ENCODE peak calls at places on chromosome 5, in ten cellular contexts. One of them, this sample, is unnamed.

GRCh38 chr5:39428639-39429038 is 3.9 kb upstream of the DAB2 start:
- DNase-seq in activated CD4-positive, alpha-beta T cell treated with anti-CD3 and anti-CD28 coated beads, Interleukin-2, amount 50 U/mL, for 1 hour: no peak
- DNase-seq in stimulated activated CD8-positive, alpha-beta memory T cell treated with anti-CD3 and anti-CD28 coated beads, Interleukin-2, amount 100 ng/mL, for 1 hour: no peak
- DNase-seq in HuH-7: no peak
- DNase-seq in body of pancreas: no peak
- DNase-seq in HT-29: no peak
- DNase-seq in stimulated activated naive CD4-positive, alpha-beta T cell: no peak
- DNase-seq in HFFc6: no peak
- DNase-seq in BJ: no peak
- DNase-seq in HL-60: no peak
- DNase-seq in this sample: no peak

GRCh38 chr5:131150408-131150807 is 14.6 kb downstream of the HINT1 start:
- DNase-seq in HFFc6: no peak
- DNase-seq in stimulated activated CD8-positive, alpha-beta memory T cell treated with anti-CD3 and anti-CD28 coated beads, Interleukin-2, amount 100 ng/mL, for 1 hour: no peak
- DNase-seq in BJ: no peak
- DNase-seq in activated CD4-positive, alpha-beta T cell treated with anti-CD3 and anti-CD28 coated beads, Interleukin-2, amount 50 U/mL, for 1 hour: no peak
- DNase-seq in HT-29: no peak
- DNase-seq in HL-60: no peak
- DNase-seq in HuH-7: no peak
- DNase-seq in body of pancreas: no peak
- DNase-seq in stimulated activated naive CD4-positive, alpha-beta T cell: no peak
- DNase-seq in this sample: no peak

GRCh38 chr5:124572973-124573372 is 173.5 kb downstream of the ZNF608 start:
- DNase-seq in activated CD4-positive, alpha-beta T cell treated with anti-CD3 and anti-CD28 coated beads, Interleukin-2, amount 50 U/mL, for 1 hour: no peak
- DNase-seq in BJ: no peak
- DNase-seq in HFFc6: no peak
- DNase-seq in stimulated activated naive CD4-positive, alpha-beta T cell: no peak
- DNase-seq in HuH-7: no peak
- DNase-seq in stimulated activated CD8-positive, alpha-beta memory T cell treated with anti-CD3 and anti-CD28 coated beads, Interleukin-2, amount 100 ng/mL, for 1 hour: no peak
- DNase-seq in body of pancreas: no peak
- DNase-seq in HL-60: no peak
- DNase-seq in HT-29: no peak
- DNase-seq in this sample: no peak

GRCh38 chr5:96601811-96602244 is 60.3 kb upstream of the CAST start:
- DNase-seq in stimulated activated CD8-positive, alpha-beta memory T cell treated with anti-CD3 and anti-CD28 coated beads, Interleukin-2, amount 100 ng/mL, for 1 hour: peak
- DNase-seq in HT-29: peak
- DNase-seq in body of pancreas: peak
- DNase-seq in HFFc6: peak
- DNase-seq in stimulated activated naive CD4-positive, alpha-beta T cell: peak
- DNase-seq in BJ: no peak
- DNase-seq in HuH-7: peak
- DNase-seq in HL-60: peak
- DNase-seq in activated CD4-positive, alpha-beta T cell treated with anti-CD3 and anti-CD28 coated beads, Interleukin-2, amount 50 U/mL, for 1 hour: peak
- DNase-seq in this sample: peak

GRCh38 chr5:122120957-122121356 is 8.4 kb upstream of the ZNF474 start:
- DNase-seq in stimulated activated CD8-positive, alpha-beta memory T cell treated with anti-CD3 and anti-CD28 coated beads, Interleukin-2, amount 100 ng/mL, for 1 hour: no peak
- DNase-seq in stimulated activated naive CD4-positive, alpha-beta T cell: no peak
- DNase-seq in BJ: no peak
- DNase-seq in activated CD4-positive, alpha-beta T cell treated with anti-CD3 and anti-CD28 coated beads, Interleukin-2, amount 50 U/mL, for 1 hour: no peak
- DNase-seq in body of pancreas: no peak
- DNase-seq in HL-60: peak
- DNase-seq in HFFc6: peak
- DNase-seq in HT-29: no peak
- DNase-seq in HuH-7: no peak
- DNase-seq in this sample: no peak

GRCh38 chr5:12659675-12660074 is 755.4 kb upstream of the CTNND2 start:
- DNase-seq in stimulated activated CD8-positive, alpha-beta memory T cell treated with anti-CD3 and anti-CD28 coated beads, Interleukin-2, amount 100 ng/mL, for 1 hour: no peak
- DNase-seq in HFFc6: no peak
- DNase-seq in BJ: no peak
- DNase-seq in body of pancreas: no peak
- DNase-seq in stimulated activated naive CD4-positive, alpha-beta T cell: no peak
- DNase-seq in HL-60: no peak
- DNase-seq in HT-29: no peak
- DNase-seq in HuH-7: no peak
- DNase-seq in activated CD4-positive, alpha-beta T cell treated with anti-CD3 and anti-CD28 coated beads, Interleukin-2, amount 50 U/mL, for 1 hour: no peak
- DNase-seq in this sample: no peak

GRCh38 chr5:164741376-164741775 is 1236.0 kb downstream of the MAT2B start:
- DNase-seq in stimulated activated CD8-positive, alpha-beta memory T cell treated with anti-CD3 and anti-CD28 coated beads, Interleukin-2, amount 100 ng/mL, for 1 hour: no peak
- DNase-seq in BJ: no peak
- DNase-seq in HFFc6: no peak
- DNase-seq in body of pancreas: no peak
- DNase-seq in HT-29: no peak
- DNase-seq in HL-60: no peak
- DNase-seq in stimulated activated naive CD4-positive, alpha-beta T cell: no peak
- DNase-seq in HuH-7: no peak
- DNase-seq in activated CD4-positive, alpha-beta T cell treated with anti-CD3 and anti-CD28 coated beads, Interleukin-2, amount 50 U/mL, for 1 hour: no peak
- DNase-seq in this sample: no peak

GRCh38 chr5:31753700-31754461 is 115.0 kb downstream of the PDZD2 start:
- DNase-seq in HuH-7: no peak
- DNase-seq in HT-29: no peak
- DNase-seq in HL-60: no peak
- DNase-seq in stimulated activated CD8-positive, alpha-beta memory T cell treated with anti-CD3 and anti-CD28 coated beads, Interleukin-2, amount 100 ng/mL, for 1 hour: no peak
- DNase-seq in stimulated activated naive CD4-positive, alpha-beta T cell: no peak
- DNase-seq in activated CD4-positive, alpha-beta T cell treated with anti-CD3 and anti-CD28 coated beads, Interleukin-2, amount 50 U/mL, for 1 hour: no peak
- DNase-seq in HFFc6: no peak
- DNase-seq in body of pancreas: no peak
- DNase-seq in BJ: no peak
- DNase-seq in this sample: no peak

GRCh38 chr5:122053181-122054109 is 24.6 kb downstream of the LOX start:
- DNase-seq in body of pancreas: peak
- DNase-seq in stimulated activated naive CD4-positive, alpha-beta T cell: no peak
- DNase-seq in BJ: no peak
- DNase-seq in HL-60: no peak
- DNase-seq in stimulated activated CD8-positive, alpha-beta memory T cell treated with anti-CD3 and anti-CD28 coated beads, Interleukin-2, amount 100 ng/mL, for 1 hour: no peak
- DNase-seq in activated CD4-positive, alpha-beta T cell treated with anti-CD3 and anti-CD28 coated beads, Interleukin-2, amount 50 U/mL, for 1 hour: no peak
- DNase-seq in HuH-7: no peak
- DNase-seq in HT-29: no peak
- DNase-seq in HFFc6: no peak
- DNase-seq in this sample: no peak

GRCh38 chr5:148909001-148909400 is 82.6 kb downstream of the ADRB2 start:
- DNase-seq in HL-60: no peak
- DNase-seq in stimulated activated naive CD4-positive, alpha-beta T cell: no peak
- DNase-seq in BJ: peak
- DNase-seq in activated CD4-positive, alpha-beta T cell treated with anti-CD3 and anti-CD28 coated beads, Interleukin-2, amount 50 U/mL, for 1 hour: no peak
- DNase-seq in body of pancreas: no peak
- DNase-seq in HFFc6: peak
- DNase-seq in stimulated activated CD8-positive, alpha-beta memory T cell treated with anti-CD3 and anti-CD28 coated beads, Interleukin-2, amount 100 ng/mL, for 1 hour: no peak
- DNase-seq in HuH-7: no peak
- DNase-seq in HT-29: no peak
- DNase-seq in this sample: no peak

GRCh38 chr5:131899686-131900085 is 45.8 kb downstream of the MEIKIN start:
- DNase-seq in HuH-7: no peak
- DNase-seq in HL-60: no peak
- DNase-seq in BJ: no peak
- DNase-seq in stimulated activated CD8-positive, alpha-beta memory T cell treated with anti-CD3 and anti-CD28 coated beads, Interleukin-2, amount 100 ng/mL, for 1 hour: no peak
- DNase-seq in HFFc6: no peak
- DNase-seq in body of pancreas: no peak
- DNase-seq in stimulated activated naive CD4-positive, alpha-beta T cell: no peak
- DNase-seq in HT-29: no peak
- DNase-seq in activated CD4-positive, alpha-beta T cell treated with anti-CD3 and anti-CD28 coated beads, Interleukin-2, amount 50 U/mL, for 1 hour: no peak
- DNase-seq in this sample: no peak

GRCh38 chr5:128036961-128037360 is 46.6 kb upstream of the SLC12A2 start:
- DNase-seq in stimulated activated naive CD4-positive, alpha-beta T cell: no peak
- DNase-seq in stimulated activated CD8-positive, alpha-beta memory T cell treated with anti-CD3 and anti-CD28 coated beads, Interleukin-2, amount 100 ng/mL, for 1 hour: no peak
- DNase-seq in activated CD4-positive, alpha-beta T cell treated with anti-CD3 and anti-CD28 coated beads, Interleukin-2, amount 50 U/mL, for 1 hour: no peak
- DNase-seq in body of pancreas: no peak
- DNase-seq in HFFc6: no peak
- DNase-seq in BJ: no peak
- DNase-seq in HL-60: no peak
- DNase-seq in HuH-7: no peak
- DNase-seq in HT-29: no peak
- DNase-seq in this sample: no peak

GRCh38 chr5:131757830-131758519 is 38.8 kb downstream of the FNIP1 start:
- DNase-seq in stimulated activated naive CD4-positive, alpha-beta T cell: no peak
- DNase-seq in BJ: no peak
- DNase-seq in stimulated activated CD8-positive, alpha-beta memory T cell treated with anti-CD3 and anti-CD28 coated beads, Interleukin-2, amount 100 ng/mL, for 1 hour: no peak
- DNase-seq in body of pancreas: no peak
- DNase-seq in HL-60: no peak
- DNase-seq in HuH-7: no peak
- DNase-seq in activated CD4-positive, alpha-beta T cell treated with anti-CD3 and anti-CD28 coated beads, Interleukin-2, amount 50 U/mL, for 1 hour: no peak
- DNase-seq in HFFc6: no peak
- DNase-seq in HT-29: no peak
- DNase-seq in this sample: no peak

GRCh38 chr5:100188778-100189177 is 346.4 kb upstream of the FAM174A start:
- DNase-seq in stimulated activated CD8-positive, alpha-beta memory T cell treated with anti-CD3 and anti-CD28 coated beads, Interleukin-2, amount 100 ng/mL, for 1 hour: no peak
- DNase-seq in body of pancreas: no peak
- DNase-seq in stimulated activated naive CD4-positive, alpha-beta T cell: no peak
- DNase-seq in HuH-7: no peak
- DNase-seq in BJ: no peak
- DNase-seq in activated CD4-positive, alpha-beta T cell treated with anti-CD3 and anti-CD28 coated beads, Interleukin-2, amount 50 U/mL, for 1 hour: no peak
- DNase-seq in HFFc6: no peak
- DNase-seq in HL-60: no peak
- DNase-seq in HT-29: no peak
- DNase-seq in this sample: no peak

GRCh38 chr5:171392585-171393159 is 5.0 kb downstream of the NPM1 start:
- DNase-seq in activated CD4-positive, alpha-beta T cell treated with anti-CD3 and anti-CD28 coated beads, Interleukin-2, amount 50 U/mL, for 1 hour: no peak
- DNase-seq in HuH-7: no peak
- DNase-seq in HFFc6: no peak
- DNase-seq in BJ: no peak
- DNase-seq in HL-60: no peak
- DNase-seq in body of pancreas: no peak
- DNase-seq in stimulated activated CD8-positive, alpha-beta memory T cell treated with anti-CD3 and anti-CD28 coated beads, Interleukin-2, amount 100 ng/mL, for 1 hour: no peak
- DNase-seq in stimulated activated naive CD4-positive, alpha-beta T cell: no peak
- DNase-seq in HT-29: no peak
- DNase-seq in this sample: no peak

GRCh38 chr5:37197340-37198050 is 51.7 kb downstream of the CPLANE1 start:
- DNase-seq in HFFc6: no peak
- DNase-seq in body of pancreas: no peak
- DNase-seq in stimulated activated naive CD4-positive, alpha-beta T cell: no peak
- DNase-seq in HT-29: no peak
- DNase-seq in HL-60: no peak
- DNase-seq in BJ: no peak
- DNase-seq in activated CD4-positive, alpha-beta T cell treated with anti-CD3 and anti-CD28 coated beads, Interleukin-2, amount 50 U/mL, for 1 hour: no peak
- DNase-seq in HuH-7: no peak
- DNase-seq in stimulated activated CD8-positive, alpha-beta memory T cell treated with anti-CD3 and anti-CD28 coated beads, Interleukin-2, amount 100 ng/mL, for 1 hour: no peak
- DNase-seq in this sample: peak

GRCh38 chr5:151570512-151571269 is 20.4 kb downstream of the FAT2 start:
- DNase-seq in HT-29: peak
- DNase-seq in body of pancreas: no peak
- DNase-seq in activated CD4-positive, alpha-beta T cell treated with anti-CD3 and anti-CD28 coated beads, Interleukin-2, amount 50 U/mL, for 1 hour: no peak
- DNase-seq in HL-60: no peak
- DNase-seq in stimulated activated CD8-positive, alpha-beta memory T cell treated with anti-CD3 and anti-CD28 coated beads, Interleukin-2, amount 100 ng/mL, for 1 hour: no peak
- DNase-seq in HuH-7: no peak
- DNase-seq in BJ: no peak
- DNase-seq in HFFc6: no peak
- DNase-seq in stimulated activated naive CD4-positive, alpha-beta T cell: no peak
- DNase-seq in this sample: no peak

GRCh38 chr5:153445875-153446567 is 44.4 kb upstream of the GRIA1 start:
- DNase-seq in HL-60: no peak
- DNase-seq in HFFc6: no peak
- DNase-seq in body of pancreas: peak
- DNase-seq in stimulated activated naive CD4-positive, alpha-beta T cell: no peak
- DNase-seq in BJ: no peak
- DNase-seq in HT-29: no peak
- DNase-seq in stimulated activated CD8-positive, alpha-beta memory T cell treated with anti-CD3 and anti-CD28 coated beads, Interleukin-2, amount 100 ng/mL, for 1 hour: no peak
- DNase-seq in HuH-7: no peak
- DNase-seq in activated CD4-positive, alpha-beta T cell treated with anti-CD3 and anti-CD28 coated beads, Interleukin-2, amount 50 U/mL, for 1 hour: no peak
- DNase-seq in this sample: no peak

GRCh38 chr5:180646289-180646962 is 3.0 kb downstream of the FLT4 start:
- DNase-seq in HFFc6: no peak
- DNase-seq in HT-29: no peak
- DNase-seq in stimulated activated naive CD4-positive, alpha-beta T cell: no peak
- DNase-seq in BJ: no peak
- DNase-seq in activated CD4-positive, alpha-beta T cell treated with anti-CD3 and anti-CD28 coated beads, Interleukin-2, amount 50 U/mL, for 1 hour: no peak
- DNase-seq in stimulated activated CD8-positive, alpha-beta memory T cell treated with anti-CD3 and anti-CD28 coated beads, Interleukin-2, amount 100 ng/mL, for 1 hour: no peak
- DNase-seq in HL-60: no peak
- DNase-seq in HuH-7: no peak
- DNase-seq in body of pancreas: peak
- DNase-seq in this sample: no peak

GRCh38 chr5:169107316-169107715 is 193.6 kb downstream of the SLIT3 start:
- DNase-seq in HL-60: no peak
- DNase-seq in stimulated activated naive CD4-positive, alpha-beta T cell: no peak
- DNase-seq in HuH-7: no peak
- DNase-seq in HFFc6: no peak
- DNase-seq in HT-29: no peak
- DNase-seq in BJ: no peak
- DNase-seq in activated CD4-positive, alpha-beta T cell treated with anti-CD3 and anti-CD28 coated beads, Interleukin-2, amount 50 U/mL, for 1 hour: no peak
- DNase-seq in body of pancreas: no peak
- DNase-seq in stimulated activated CD8-positive, alpha-beta memory T cell treated with anti-CD3 and anti-CD28 coated beads, Interleukin-2, amount 100 ng/mL, for 1 hour: no peak
- DNase-seq in this sample: no peak

This sample was measured in immature natural killer cell.